ENCODE peak calls at places on chromosomes 4 and X, in nine cellular contexts. S is nephron progenitor cell; X is AG04449; J is left ventricle myocardium inferior; N is activated CD8-positive, alpha-beta T cell treated with anti-CD3 and anti-CD28 coated beads for 36 hours; I is astrocyte of the spinal cord; H is AG09309; A is adrenal gland; L is cardiac fibroblast. B is an unnamed sample.

GRCh38 chr4:8706221-8707044 is 113.9 kb downstream of the CPZ start:
- DNase-seq in N (no peak), I (no peak), H (no peak), A (no peak), L (no peak), S (no peak), X (no peak), J (peak; percentile 7), B (no peak)

GRCh38 chr4:123469245-123469644 is 72.7 kb downstream of the SPRY1 start:
- DNase-seq in I (no peak), L (no peak), H (no peak), X (no peak), S (no peak), N (no peak), A (no peak), J (no peak), B (no peak)

GRCh38 chr4:129346760-129347159 is 250.8 kb downstream of the C4orf33 start:
- DNase-seq in H (no peak), L (no peak), S (no peak), A (no peak), N (no peak), X (no peak), J (no peak), I (no peak), B (no peak)

GRCh38 chrX:41963348-41963747 is 40.0 kb upstream of the CASK start:
- DNase-seq in J (no peak), X (no peak), H (no peak), N (no peak), I (no peak), S (no peak), A (no peak), L (peak; percentile 54), B (no peak)

GRCh38 chr4:38190717-38191178 is 230.6 kb downstream of the PTTG2 start:
- DNase-seq in A (no peak), S (peak; percentile 18), J (peak; percentile 47), N (no peak), H (peak; percentile 39), I (peak; percentile 74), X (peak; percentile 54), L (peak; percentile 89), B (no peak)

GRCh38 chrX:10972731-10973130 is 138.4 kb upstream of the HCCS start:
- DNase-seq in S (no peak), J (no peak), A (no peak), X (peak; percentile 17), N (no peak), I (peak; percentile 26), H (peak; percentile 4), L (peak; percentile 64), B (no peak)

GRCh38 chr4:176377705-176378302 is 58.0 kb downstream of the SPCS3 start:
- DNase-seq in X (no peak), J (no peak), I (peak; percentile 52), S (no peak), L (peak; percentile 30), N (no peak), H (no peak), A (no peak), B (peak; percentile 37)

GRCh38 chr4:181959121-181959520 is 284.1 kb upstream of the TENM3 start:
- DNase-seq in J (no peak), A (peak; percentile 33), I (peak; percentile 83), X (peak; percentile 65), S (no peak), H (no peak), L (peak; percentile 41), N (no peak), B (no peak)

GRCh38 chrX:154715825-154716224 is 35.1 kb downstream of the GAB3 start:
- DNase-seq in A (no peak), S (no peak), I (no peak), J (no peak), L (no peak), N (no peak), H (no peak), X (no peak), B (no peak)

GRCh38 chrX:43380704-43381103 is 275.4 kb upstream of the MAOA start:
- DNase-seq in H (no peak), X (no peak), I (no peak), J (no peak), A (no peak), N (no peak), S (no peak), L (no peak), B (no peak)

GRCh38 chr4:75658881-75659280 is 14.3 kb downstream of the G3BP2 start:
- DNase-seq in L (peak; percentile 29), I (no peak), S (no peak), N (no peak), A (no peak), H (no peak), X (no peak), J (no peak), B (no peak)

GRCh38 chrX:45322382-45322781 is 121.7 kb upstream of the DIPK2B start:
- DNase-seq in H (peak; percentile 71), S (peak; percentile 1), J (no peak), X (peak; percentile 53), N (peak; percentile 23), L (peak; percentile 83), A (peak; percentile 70), I (peak; percentile 83), B (peak; percentile 1)

GRCh38 chrX:81308086-81308852 is 106.4 kb downstream of the SH3BGRL start:
- DNase-seq in I (no peak), J (no peak), A (no peak), H (no peak), X (no peak), N (no peak), L (no peak), S (no peak), B (no peak)

GRCh38 chr4:80295331-80295730 is 28.9 kb downstream of the FGF5 start:
- DNase-seq in A (no peak), H (no peak), N (no peak), I (no peak), X (no peak), S (peak; percentile 4), J (no peak), L (no peak), B (no peak)

GRCh38 chrX:14015941-14016340 is 13.8 kb downstream of the GEMIN8 start:
- DNase-seq in I (no peak), S (no peak), H (no peak), L (peak; percentile 26), X (no peak), J (no peak), N (no peak), A (no peak), B (no peak)

GRCh38 chrX:41730101-41730500 is 6.1 kb downstream of the GPR82 start:
- DNase-seq in X (no peak), I (peak; percentile 7), A (no peak), J (no peak), H (no peak), N (no peak), L (peak; percentile 39), S (no peak), B (no peak)

GRCh38 chr4:174119051-174119450 is 164.4 kb downstream of the FBXO8 start:
- DNase-seq in H (peak; percentile 29), L (peak; percentile 78), N (no peak), X (no peak), S (no peak), I (peak; percentile 47), A (no peak), J (no peak), B (no peak)

GRCh38 chr4:677431-678293 is 3.3 kb downstream of the MYL5 start:
- DNase-seq in H (no peak), N (peak; percentile 38), J (no peak), I (no peak), X (no peak), S (no peak), L (no peak), A (peak; percentile 58), B (no peak)

GRCh38 chr4:118139241-118139640 is 105.0 kb downstream of the NDST3 start:
- DNase-seq in H (no peak), I (no peak), L (no peak), S (no peak), J (no peak), A (no peak), N (no peak), X (no peak), B (no peak)

GRCh38 chr4:70778888-70779422 is 57.2 kb downstream of the RUFY3 start:
- DNase-seq in X (no peak), L (peak; percentile 56), I (no peak), A (peak; percentile 69), H (no peak), J (no peak), S (no peak), N (no peak), B (no peak)

GRCh38 chr4:41363384-41363981 is 106.8 kb downstream of the UCHL1 start:
- DNase-seq in L (peak; percentile 73), N (no peak), A (peak; percentile 53), I (peak; percentile 24), J (peak; percentile 37), X (no peak), S (no peak), H (peak; percentile 83), B (no peak)

GRCh38 chr4:74444891-74445642 is at the start of gene AREG:
- DNase-seq in S (peak; percentile 67), H (no peak), A (peak; percentile 72), X (no peak), L (peak; percentile 95), N (peak; percentile 91), I (peak; percentile 65), J (peak; percentile 75), B (peak; percentile 81)
- TF ChIP-seq CTCF in S (peak; percentile 43), H (peak; percentile 72), A (peak; percentile 33), X (peak; percentile 70), L (peak; percentile 73), N (peak; percentile 46), I (peak; percentile 74), J (peak; percentile 66), B (no peak)

GRCh38 chrX:118534716-118535493 is 39.3 kb downstream of the DOCK11 start:
- DNase-seq in S (no peak), J (no peak), L (no peak), A (no peak), I (peak; percentile 55), N (no peak), H (no peak), X (no peak), B (no peak)
- TF ChIP-seq CTCF in S (no peak), J (no peak), L (no peak), A (no peak), I (no peak), N (no peak), H (no peak), X (no peak), B (no peak)

GRCh38 chrX:123625477-123625876 is 107.4 kb downstream of the THOC2 start:
- DNase-seq in I (no peak), J (no peak), S (no peak), H (no peak), X (no peak), A (no peak), L (no peak), N (no peak), B (no peak)
- TF ChIP-seq CTCF in I (no peak), J (no peak), S (no peak), H (no peak), X (no peak), A (no peak), L (no peak), N (no peak), B (no peak)

DNA sequence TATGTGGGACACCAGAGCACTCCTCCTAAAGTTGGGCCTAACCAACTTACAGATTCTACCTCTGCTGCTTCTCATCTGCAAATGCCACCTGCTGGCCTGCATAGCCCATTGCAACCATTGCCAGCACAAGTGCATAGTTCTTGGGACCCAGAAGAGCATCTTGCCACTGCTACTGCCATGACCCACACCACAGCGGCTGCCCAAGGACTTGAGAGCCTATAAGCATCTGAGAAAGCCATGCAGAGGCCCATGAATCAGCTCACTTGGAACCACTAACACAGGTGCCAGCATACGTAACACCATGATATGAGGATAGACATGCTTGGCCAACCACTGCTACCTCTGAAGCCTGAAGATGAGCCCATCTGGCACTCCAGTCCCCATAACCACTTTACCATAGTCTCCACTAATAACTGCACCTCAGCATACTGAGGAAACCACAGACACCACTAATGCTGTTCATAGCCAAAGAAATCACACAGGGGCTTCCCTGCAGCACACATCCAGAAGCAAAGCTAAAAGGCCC is 258.1 kb upstream of the AGTR2 start:
- DNase-seq in I (no peak), X (no peak), A (no peak), S (no peak), L (no peak), N (no peak), J (no peak), H (no peak), B (no peak)
- TF ChIP-seq CTCF in I (peak; percentile 20), X (no peak), A (no peak), S (no peak), L (peak; percentile 9), N (no peak), J (no peak), H (peak; percentile 58), B (peak; percentile 57)